ENCODE peak calls at places on chromosomes 16 and 17, in eight cellular contexts. C is adrenal gland; Z is CD4-positive, alpha-beta memory T cell; R is AG09309; B is fibroblast of the aortic adventitia; S is AG10803; O is lower leg skin; W is cardiac muscle cell. X is an unnamed sample.

GRCh38 chr17:58525239-58525638 is 10.8 kb upstream of the MTMR4 start:
- DNase-seq in B (peak; percentile 91), R (peak; percentile 63), S (peak; percentile 92), C (peak; percentile 73), W (peak; percentile 99), Z (no peak), O (no peak), X (no peak)

GRCh38 chr17:76336756-76337412 is 16.8 kb downstream of the PRPSAP1 start:
- DNase-seq in R (no peak), Z (no peak), O (no peak), B (no peak), C (no peak), S (peak; percentile 31), W (no peak), X (no peak)

GRCh38 chr16:59179446-59180082 is 445.4 kb upstream of the GOT2 start:
- DNase-seq in S (no peak), W (no peak), Z (no peak), C (no peak), B (no peak), O (no peak), R (no peak), X (no peak)

GRCh38 chr16:23578096-23578830 is 17.9 kb downstream of the NDUFAB1 start:
- DNase-seq in R (no peak), W (peak; percentile 67), C (no peak), O (no peak), Z (no peak), B (peak; percentile 72), S (peak; percentile 30), X (no peak)

GRCh38 chr16:69839798-69840409 is 77.8 kb downstream of the WWP2 start:
- DNase-seq in S (no peak), C (no peak), W (no peak), O (no peak), R (no peak), B (no peak), Z (no peak), X (no peak)

GRCh38 chr17:2362416-2362815 is 25.1 kb downstream of the SGSM2 start:
- DNase-seq in W (no peak), O (no peak), Z (no peak), S (no peak), R (no peak), C (no peak), B (no peak), X (no peak)

GRCh38 chr16:66598111-66598510 is 6.4 kb upstream of the CMTM3 start:
- DNase-seq in S (no peak), O (no peak), B (no peak), C (no peak), R (no peak), Z (no peak), W (no peak), X (no peak)

GRCh38 chr16:13923703-13924298 is 3.8 kb downstream of the ERCC4 start:
- DNase-seq in B (peak; percentile 83), S (peak; percentile 65), Z (peak; percentile 45), R (no peak), O (no peak), W (peak; percentile 82), C (no peak), X (no peak)

GRCh38 chr17:45742251-45742650 is 41.9 kb upstream of the CRHR1 start:
- DNase-seq in C (no peak), W (no peak), R (no peak), O (no peak), B (no peak), S (no peak), Z (no peak), X (no peak)

GRCh38 chr17:48646183-48647102 is 20.3 kb upstream of the HOXB9 start:
- DNase-seq in Z (no peak), C (no peak), S (peak; percentile 49), O (no peak), R (no peak), B (no peak), W (no peak), X (no peak)

GRCh38 chr16:48613061-48613957 is 3.3 kb upstream of the N4BP1 start:
- DNase-seq in W (peak; percentile 73), O (no peak), C (no peak), S (peak; percentile 90), Z (peak; percentile 79), B (peak; percentile 47), R (no peak), X (no peak)

GRCh38 chr16:4052801-4053662 is 63.2 kb downstream of the ADCY9 start:
- DNase-seq in Z (no peak), S (peak; percentile 92), W (peak; percentile 42), R (peak; percentile 42), B (peak; percentile 24), C (no peak), O (peak; percentile 81), X (peak; percentile 80)

GRCh38 chr16:31476305-31477219 is 4.6 kb downstream of the TGFB1I1 start:
- DNase-seq in C (peak; percentile 90), R (no peak), S (no peak), W (no peak), B (no peak), O (peak; percentile 80), Z (peak; percentile 78), X (peak; percentile 90)
- H3K4me3 ChIP-seq in C (peak overlapping the region; percentile 4), R (no peak overlapping the region), S (no peak overlapping the region), W (peak overlapping the region; percentile 24), B (no peak overlapping the region), O (no peak overlapping the region), Z (peak overlapping the region; percentile 61), X (peak overlapping the region; percentile 10)

DNA sequence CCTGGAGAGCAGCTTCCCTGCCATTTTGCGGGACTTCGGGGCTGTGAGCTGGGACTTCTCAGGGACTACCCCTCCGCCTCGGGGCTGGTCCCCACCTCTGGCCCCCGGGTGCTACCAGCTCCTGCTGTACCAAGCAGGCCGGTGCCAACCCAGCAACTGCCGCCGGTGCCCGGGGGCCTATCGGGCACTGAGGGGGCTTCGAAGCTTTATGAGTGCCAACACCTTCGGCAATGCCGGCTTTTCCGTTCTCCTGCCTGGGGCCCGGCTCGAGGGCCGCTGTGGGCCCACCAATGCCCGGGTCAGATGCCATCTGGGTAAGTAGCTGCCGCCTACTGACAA is 1.3 kb downstream of the ASPHD1 start:
- DNase-seq in C (no peak), R (no peak), O (no peak), S (no peak), Z (no peak), W (no peak), B (no peak), X (no peak)
- H3K4me3 ChIP-seq in C (no peak overlapping the region), R (peak overlapping the region; percentile 72), O (no peak overlapping the region), S (peak overlapping the region; percentile 82), Z (no peak overlapping the region), W (no peak overlapping the region), B (peak overlapping the region; percentile 76), X (no peak overlapping the region)

GRCh38 chr16:21300309-21301167 is 22.4 kb upstream of the CRYM start:
- DNase-seq in R (peak; percentile 99), Z (peak; percentile 11), W (peak; percentile 100), S (peak; percentile 100), C (peak; percentile 98), B (peak; percentile 100), O (peak; percentile 99), X (peak; percentile 97)

GRCh38 chr16:21301168-21301894 is 23.2 kb upstream of the CRYM start:
- DNase-seq in W (peak; percentile 70), B (peak; percentile 63), C (peak; percentile 72), R (no peak), O (peak; percentile 88), Z (peak; percentile 9), S (peak; percentile 57), X (peak; percentile 73)

GRCh38 chr16:21301895-21302291 is 23.8 kb upstream of the CRYM start:
- DNase-seq in B (peak; percentile 41), Z (no peak), R (no peak), S (no peak), O (no peak), C (no peak), W (peak; percentile 12), X (no peak)

GRCh38 chr16:21302898-21303528 is 24.9 kb upstream of the CRYM start:
- DNase-seq in O (peak; percentile 75), W (peak; percentile 30), B (peak; percentile 93), S (peak; percentile 67), Z (no peak), C (no peak), R (peak; percentile 52), X (no peak)

GRCh38 chr16:21302454-21302853 is 24.4 kb upstream of the CRYM start:
- DNase-seq in S (peak; percentile 2), R (no peak), Z (no peak), B (peak; percentile 22), O (no peak), C (no peak), W (no peak), X (no peak)
- H3K4me3 ChIP-seq in S (peak overlapping the region; percentile 29), R (peak overlapping the region; percentile 78), Z (no peak overlapping the region), B (peak overlapping the region; percentile 90), O (no peak overlapping the region), C (no peak overlapping the region), W (no peak overlapping the region), X (no peak overlapping the region)

GRCh38 chr17:17781591-17782424 is 55.0 kb downstream of the SREBF1 start:
- DNase-seq in W (peak; percentile 62), B (peak; percentile 58), C (peak; percentile 83), R (no peak), Z (peak; percentile 30), O (no peak), S (peak; percentile 43), X (peak; percentile 58)
- H3K4me3 ChIP-seq in W (peak overlapping the region; percentile 42), B (peak overlapping the region; percentile 47), C (peak overlapping the region; percentile 12), R (peak overlapping the region; percentile 34), Z (no peak overlapping the region), O (no peak overlapping the region), S (peak overlapping the region; percentile 33), X (peak overlapping the region; percentile 14)

DNA sequence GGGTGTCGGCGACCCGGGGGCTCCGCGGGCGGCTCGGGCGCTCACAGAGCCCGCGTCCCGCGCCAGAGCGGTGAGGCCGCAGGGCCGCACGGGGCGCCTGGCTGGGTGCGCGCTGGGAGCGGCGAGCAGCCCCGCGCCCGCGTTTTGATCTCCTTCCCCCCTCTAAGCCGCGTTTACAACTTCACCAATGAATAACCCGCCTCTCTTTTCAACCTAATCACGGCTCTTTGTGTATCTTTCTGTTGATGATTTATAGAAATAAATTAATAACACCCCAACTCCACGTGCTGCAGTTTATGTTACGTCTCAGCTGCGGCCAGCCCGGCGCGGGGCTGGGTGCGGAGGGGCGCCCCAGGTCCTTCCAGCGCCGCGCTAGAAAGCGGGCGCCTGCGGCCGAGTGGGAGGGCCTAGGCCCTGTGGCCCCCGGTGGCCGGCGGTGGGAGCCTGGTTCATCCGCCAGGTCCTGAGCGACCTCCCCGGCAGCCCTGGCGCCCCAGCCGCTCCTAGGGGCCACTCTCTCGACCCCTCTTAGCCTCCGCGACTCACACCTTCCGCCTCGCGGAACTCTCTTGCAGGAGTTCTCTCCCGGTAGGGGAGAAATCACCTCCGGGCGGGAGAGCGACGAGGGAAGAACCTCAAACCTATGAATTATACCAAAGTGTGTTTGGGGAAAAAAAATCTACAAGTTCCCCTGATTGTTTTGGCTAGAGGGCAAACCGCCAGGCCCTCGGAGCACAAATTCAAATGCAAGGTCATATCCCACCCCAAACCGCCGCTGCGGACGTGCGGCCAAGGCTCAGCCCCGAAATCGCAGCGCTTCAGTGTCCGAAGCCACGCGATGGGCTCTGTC is 1.9 kb downstream of the HNF1B start:
- DNase-seq in B (no peak), R (no peak), S (no peak), W (no peak), C (no peak), Z (no peak), O (no peak), X (no peak)
- H3K4me3 ChIP-seq in B (no peak overlapping the region), R (no peak overlapping the region), S (no peak overlapping the region), W (peak overlapping the region; percentile 19), C (no peak overlapping the region), Z (no peak overlapping the region), O (no peak overlapping the region), X (peak overlapping the region; percentile 57)

X was measured in lung.